ENCODE peak calls at places on chromosomes 4 and X, in four cellular contexts. P is T-helper 9 cell, L is D721Med, O is testis. Y is an unnamed sample.
A peak's percentile ranks its signal among the peaks of the same experiment; 100 is the strongest.

GRCh38 chr4:152359208-152360044 is 176.5 kb downstream of the FBXW7 start:
- DNase-seq in P (no peak), O (no peak), L (no peak), Y (no peak)

GRCh38 chr4:176547005-176547404 is 227.2 kb downstream of the SPCS3 start:
- DNase-seq in P (no peak), L (no peak), O (no peak), Y (no peak)

GRCh38 chr4:85777908-85778808 is 303.2 kb downstream of the ARHGAP24 start:
- DNase-seq in L (no peak), P (no peak), O (no peak), Y (no peak)

GRCh38 chr4:177375971-177376370 is 66.3 kb downstream of the AGA start:
- DNase-seq in O (no peak), L (no peak), P (no peak), Y (no peak)

GRCh38 chr4:7772708-7773385 is 166.8 kb downstream of the AFAP1 start:
- DNase-seq in P (no peak), O (peak; percentile 76), L (no peak), Y (peak; percentile 65)

GRCh38 chr4:108181704-108182103 is 13.0 kb upstream of the LEF1 start:
- DNase-seq in P (no peak), L (no peak), O (no peak), Y (no peak)

GRCh38 chr4:20687894-20688293 is 12.4 kb upstream of the PACRGL start:
- DNase-seq in O (no peak), P (no peak), L (no peak), Y (no peak)

GRCh38 chrX:98294310-98294709 is 1410.6 kb downstream of the RPA4 start:
- DNase-seq in O (no peak), P (no peak), L (no peak), Y (no peak)